ENCODE peak calls at places on chromosomes 16 and 17, in four cellular contexts. F, H, S and D are unnamed samples.

GRCh38 chr17:82212331-82213250 is at the start of gene CCDC57:
- DNase-seq in S (peak), F (peak), H (peak), D (peak)

GRCh38 chr17:3695723-3696411 is at the start of gene P2RX5:
- DNase-seq in H (peak), F (peak), S (peak), D (peak)

GRCh38 chr16:89455178-89455577 is 35.2 kb downstream of the ANKRD11 start:
- DNase-seq in S (no peak), F (no peak), H (no peak), D (no peak)

GRCh38 chr16:19130852-19131808 is 17.4 kb downstream of the ITPRIPL2 start:
- DNase-seq in H (peak), S (no peak), F (no peak), D (no peak)

GRCh38 chr17:40314557-40314953 is 5.6 kb downstream of the RARA start:
- DNase-seq in F (no peak), H (no peak), S (peak), D (peak)

GRCh38 chr16:20814761-20815160 is 8.4 kb downstream of the REXO5 start:
- DNase-seq in H (no peak), F (no peak), S (no peak), D (no peak)

GRCh38 chr17:81710514-81711308 is 1.4 kb upstream of the SLC25A10 start:
- DNase-seq in H (no peak), F (peak), S (no peak), D (no peak)

GRCh38 chr17:45221081-45221996 is at the start of gene FMNL1:
- DNase-seq in S (peak), H (peak), F (peak), D (peak)

GRCh38 chr17:48293319-48294192 is 136.5 kb downstream of the SKAP1 start:
- DNase-seq in F (no peak), H (no peak), S (no peak), D (no peak)

GRCh38 chr16:7443108-7443507 is 110.5 kb downstream of the RBFOX1 start:
- DNase-seq in H (no peak), S (no peak), F (no peak), D (no peak)

GRCh38 chr16:27784351-27785306 is 234.7 kb downstream of the KATNIP start:
- DNase-seq in S (peak), F (no peak), H (no peak), D (no peak)

GRCh38 chr17:5780476-5780875 is 196.2 kb upstream of the NLRP1 start:
- DNase-seq in S (no peak), F (no peak), H (peak), D (no peak)

GRCh38 chr17:20706752-20707372 is 127.3 kb downstream of the CDRT15L2 start:
- DNase-seq in H (no peak), S (no peak), F (no peak), D (no peak)

GRCh38 chr16:86575754-86576557 is 2.4 kb upstream of the FOXL1 start:
- DNase-seq in F (peak), S (peak), H (peak), D (peak)
- TF ChIP-seq TEAD4 in F (no peak), S (no peak), H (no peak), D (no peak)

DNA sequence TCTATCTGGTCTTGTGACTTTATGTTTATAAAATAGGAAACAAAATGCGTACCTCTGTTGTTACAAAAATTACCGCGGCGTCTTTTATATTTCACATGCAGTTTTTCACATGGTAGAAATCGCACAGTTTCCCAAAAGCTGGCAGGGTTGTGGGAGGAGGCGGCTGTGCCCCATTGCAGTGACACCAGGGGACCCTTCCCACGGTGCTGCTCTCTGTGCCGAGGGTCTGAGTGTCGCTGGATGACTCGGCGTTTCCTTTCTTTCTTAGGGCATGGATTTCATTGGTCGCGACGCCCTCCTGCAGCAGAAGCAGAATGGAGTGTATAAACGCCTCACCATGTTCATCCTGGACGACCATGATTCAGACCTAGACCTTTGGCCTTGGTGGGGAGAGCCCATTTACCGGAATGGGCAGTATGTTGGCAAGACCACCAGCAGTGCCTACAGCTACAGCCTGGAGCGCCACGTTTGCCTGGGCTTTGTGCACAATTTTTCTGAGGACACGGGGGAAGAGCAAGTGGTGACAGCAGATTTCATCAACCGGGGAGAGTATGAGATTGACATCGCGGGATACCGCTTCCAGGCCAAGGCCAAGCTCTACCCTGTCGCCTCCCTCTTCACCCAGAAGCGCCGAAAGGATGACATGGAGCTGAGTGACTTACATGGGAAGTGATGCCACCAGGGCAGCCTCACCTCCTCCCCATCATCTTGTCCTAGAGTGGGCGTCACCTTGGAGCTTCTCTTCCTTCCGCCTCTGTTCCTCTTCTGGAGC is 17.2 kb upstream of the CLEC18C start:
- DNase-seq in H (peak), F (no peak), S (peak), D (no peak)
- TF ChIP-seq TEAD4 in H (no peak), F (no peak), S (no peak), D (no peak)

GRCh38 chr16:14248791-14249190 is 177.7 kb downstream of the MRTFB start:
- DNase-seq in H (no peak), S (no peak), F (no peak), D (no peak)
- TF ChIP-seq TEAD4 in H (no peak), S (no peak), F (no peak), D (no peak)

DNA sequence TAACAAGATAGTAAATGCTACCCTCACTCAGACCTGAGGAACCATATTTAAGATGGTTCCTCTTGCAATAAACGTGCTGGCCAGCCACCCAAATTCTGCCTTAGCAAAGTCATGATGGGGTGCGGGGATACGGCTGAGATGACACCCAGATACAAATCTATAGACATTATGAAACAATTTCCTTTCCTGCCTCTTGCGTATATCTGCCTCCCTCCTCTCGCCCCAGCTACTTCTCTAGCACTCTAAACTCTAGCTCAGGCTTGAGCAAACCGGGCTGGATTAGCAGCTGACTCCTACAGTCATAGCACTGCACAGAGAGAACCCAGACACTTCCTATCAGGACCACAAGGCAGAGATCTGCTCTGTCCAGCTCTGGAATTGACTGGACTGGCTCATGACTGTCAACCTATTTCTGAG is 22.3 kb downstream of the CD300LF start:
- DNase-seq in H (no peak), S (no peak), F (no peak), D (no peak)
- TF ChIP-seq TEAD4 in H (no peak), S (no peak), F (no peak), D (no peak)

GRCh38 chr16:11619327-11619851 is 32.7 kb upstream of the LITAF start:
- DNase-seq in S (no peak), F (no peak), H (no peak), D (no peak)
- TF ChIP-seq TEAD4 in S (no peak), F (no peak), H (no peak), D (no peak)